ENCODE peak calls at places on chromosomes 12 and 14, in five cellular contexts. A is HT-29, N is nephron progenitor cell, L is NCI-H345, U is foreskin melanocyte. X is an unnamed sample.

GRCh38 chr12:89349814-89350213 is 2.5 kb downstream of the DUSP6 start:
- DNase-seq in N (no peak), A (no peak), L (peak; percentile 38), U (peak; percentile 99), X (no peak)

GRCh38 chr14:75454963-75455546 is 27.2 kb downstream of the JDP2 start:
- DNase-seq in A (no peak), U (peak; percentile 62), N (no peak), L (no peak), X (no peak)

GRCh38 chr14:104112609-104113571 is 25.5 kb upstream of the KIF26A start:
- DNase-seq in L (no peak), A (no peak), N (peak; percentile 2), U (no peak), X (no peak)

GRCh38 chr12:2795291-2796186 is 769 bp downstream of the FKBP4 start:
- DNase-seq in U (no peak), L (peak; percentile 77), A (peak; percentile 66), N (peak; percentile 77), X (no peak)

GRCh38 chr12:116528067-116528466 is 31.1 kb upstream of the MAP1LC3B2 start:
- DNase-seq in N (no peak), L (no peak), U (peak; percentile 34), A (peak; percentile 16), X (no peak)

GRCh38 chr12:64650762-64651161 is 40.5 kb downstream of the RASSF3 start:
- DNase-seq in A (peak; percentile 86), L (no peak), U (peak; percentile 57), N (no peak), X (no peak)

GRCh38 chr12:130333341-130333740 is 4.3 kb upstream of the PIWIL1 start:
- DNase-seq in A (no peak), L (no peak), N (no peak), U (no peak), X (no peak)

GRCh38 chr12:123712780-123713319 is 697 bp downstream of the ATP6V0A2 start:
- DNase-seq in L (no peak), U (no peak), N (no peak), A (peak; percentile 13), X (no peak)

GRCh38 chr12:104108755-104109445 is 29.1 kb downstream of the NFYB start:
- DNase-seq in A (peak; percentile 91), L (peak; percentile 75), N (peak; percentile 89), U (peak; percentile 55), X (peak; percentile 8)